ENCODE peak calls at places on chromosome 14, in seven cellular contexts. P is effector memory CD4-positive, alpha-beta T cell; A is neural progenitor cell; U is substantia nigra; X is tibial artery; C is tibial nerve; O is heart right ventricle. G is an unnamed sample.

GRCh38 chr14:79483472-79483871 is 727.8 kb downstream of the DIO2 start:
- DNase-seq in X (no peak), P (no peak), U (no peak), A (no peak), O (no peak), C (no peak), G (no peak)

GRCh38 chr14:28381656-28382055 is 384.9 kb upstream of the FOXG1 start:
- DNase-seq in A (no peak), U (no peak), X (no peak), C (no peak), P (no peak), O (no peak), G (no peak)

GRCh38 chr14:105830171-105830570 is 303.8 kb downstream of the TMEM121 start:
- DNase-seq in A (no peak), X (no peak), U (no peak), O (no peak), C (no peak), P (no peak), G (no peak)

GRCh38 chr14:47674546-47675238 is 713 bp downstream of the MDGA2 start:
- DNase-seq in A (peak), X (no peak), O (no peak), U (no peak), P (no peak), C (no peak), G (peak)

GRCh38 chr14:22886500-22887259 is 3.7 kb downstream of the REM2 start:
- DNase-seq in O (peak), C (peak), X (peak), U (no peak), P (peak), A (peak), G (peak)

GRCh38 chr14:91554535-91555332 is 44.6 kb upstream of the PPP4R3A start:
- DNase-seq in O (no peak), C (no peak), X (no peak), U (no peak), A (no peak), P (no peak), G (no peak)

GRCh38 chr14:70358631-70359030 is 852 bp downstream of the COX16 start:
- DNase-seq in A (no peak), U (no peak), P (no peak), X (no peak), O (no peak), C (no peak), G (no peak)

GRCh38 chr14:51730094-51730493 is 78.4 kb downstream of the FRMD6 start:
- DNase-seq in X (no peak), A (no peak), O (no peak), U (no peak), P (no peak), C (no peak), G (no peak)

GRCh38 chr14:41570415-41571155 is 36.1 kb upstream of the LRFN5 start:
- DNase-seq in U (no peak), A (no peak), O (no peak), X (no peak), C (no peak), P (no peak), G (no peak)
- H3K27ac ChIP-seq in U (no peak), A (no peak), O (no peak), X (no peak), C (no peak), P (no peak), G (no peak)

GRCh38 chr14:76917158-76917596 is 91.0 kb downstream of the LRRC74A start:
- DNase-seq in A (peak), P (no peak), U (no peak), X (peak), C (peak), O (no peak), G (no peak)

GRCh38 chr14:76918751-76919421 is 92.7 kb downstream of the LRRC74A start:
- DNase-seq in X (peak), C (peak), A (peak), P (no peak), O (peak), U (peak), G (peak)

GRCh38 chr14:76918176-76918750 is 92.1 kb downstream of the LRRC74A start:
- DNase-seq in P (no peak), A (no peak), O (peak), X (peak), U (no peak), C (peak), G (peak)

GRCh38 chr14:76919431-76919810 is 93.2 kb downstream of the LRRC74A start:
- DNase-seq in P (no peak), O (no peak), X (no peak), A (no peak), U (no peak), C (no peak), G (no peak)

DNA sequence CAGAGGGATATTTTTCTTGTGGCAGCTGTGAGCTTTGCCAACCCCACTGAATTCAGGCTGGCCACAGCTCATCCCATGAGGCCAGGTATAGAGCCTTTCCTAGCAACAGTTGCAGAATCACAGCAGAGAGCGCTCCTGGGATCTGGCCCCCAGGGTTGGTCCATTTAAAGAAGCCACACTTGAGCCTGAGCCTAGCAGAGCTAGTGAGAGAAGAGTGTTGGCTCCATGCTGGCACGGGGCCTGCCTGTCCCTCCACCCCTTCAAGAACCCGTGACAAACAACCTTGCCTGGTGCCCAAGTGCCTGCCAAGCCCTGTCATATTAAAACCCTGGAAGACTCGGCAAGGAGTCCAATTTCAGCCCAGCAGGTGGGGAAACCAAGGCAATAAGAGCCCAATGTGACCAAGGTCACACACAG is 91.6 kb downstream of the LRRC74A start:
- DNase-seq in X (peak), O (peak), U (no peak), C (no peak), A (no peak), P (no peak), G (no peak)
- H3K27ac ChIP-seq in X (peak), O (peak), U (peak), C (peak), A (no peak), P (no peak), G (peak)

GRCh38 chr14:54086780-54087179 is 130.2 kb upstream of the BMP4 start:
- DNase-seq in X (no peak), P (no peak), A (no peak), O (no peak), C (no peak), U (no peak), G (no peak)

GRCh38 chr14:54083549-54084239 is 127.1 kb upstream of the BMP4 start:
- DNase-seq in A (no peak), P (no peak), U (no peak), O (no peak), C (no peak), X (no peak), G (no peak)

GRCh38 chr14:54087376-54087775 is 130.8 kb upstream of the BMP4 start:
- DNase-seq in P (no peak), A (no peak), O (no peak), U (no peak), X (no peak), C (no peak), G (no peak)

GRCh38 chr14:54085137-54085810 is 128.6 kb upstream of the BMP4 start:
- DNase-seq in C (no peak), P (no peak), A (no peak), U (no peak), X (no peak), O (no peak), G (no peak)

GRCh38 chr14:54085841-54086240 is 129.2 kb upstream of the BMP4 start:
- DNase-seq in P (no peak), O (no peak), A (no peak), X (no peak), C (no peak), U (no peak), G (no peak)
- H3K27ac ChIP-seq in P (no peak), O (no peak), A (no peak), X (no peak), C (peak), U (no peak), G (no peak)

GRCh38 chr14:24315807-24316596 is 4.7 kb downstream of the LTB4R start:
- DNase-seq in P (no peak), A (no peak), O (peak), U (no peak), C (no peak), X (no peak), G (peak)

GRCh38 chr14:24316597-24316950 is 5.3 kb downstream of the LTB4R start:
- DNase-seq in U (no peak), X (no peak), P (no peak), A (no peak), C (no peak), O (no peak), G (no peak)

GRCh38 chr14:24314377-24315193 is 3.3 kb downstream of the LTB4R start:
- DNase-seq in U (no peak), P (no peak), O (no peak), A (no peak), C (no peak), X (no peak), G (peak)

GRCh38 chr14:24313912-24314311 is 2.6 kb downstream of the LTB4R start:
- DNase-seq in P (no peak), X (no peak), C (no peak), A (no peak), U (no peak), O (no peak), G (no peak)

GRCh38 chr14:24315243-24315806 is 4.0 kb downstream of the LTB4R start:
- DNase-seq in U (no peak), O (no peak), C (no peak), X (no peak), A (no peak), P (no peak), G (peak)
- H3K27ac ChIP-seq in U (no peak), O (no peak), C (no peak), X (no peak), A (no peak), P (no peak), G (no peak)

GRCh38 chr14:75431011-75431410 is 3.2 kb downstream of the JDP2 start:
- DNase-seq in C (no peak), U (no peak), P (no peak), O (no peak), A (no peak), X (no peak), G (no peak)
- H3K27ac ChIP-seq in C (peak), U (no peak), P (no peak), O (no peak), A (no peak), X (peak), G (no peak)